ENCODE peak calls at places on chromosomes 1 and 21, in five cellular contexts. One of them, this sample, is unnamed.

GRCh38 chr1:243421784-243422183 is 165.9 kb downstream of the SDCCAG8 start:
- DNase-seq in activated naive CD8-positive, alpha-beta T cell treated with anti-CD3 and anti-CD28 coated beads, Interleukin-2, amount 50 U/mL, for 16 hours: peak; percentile 11
- DNase-seq in effector memory CD8-positive, alpha-beta T cell: peak; percentile 13
- DNase-seq in uterus: peak; percentile 22
- DNase-seq in HFF-Myc: peak; percentile 16
- DNase-seq in this sample: peak; percentile 38

GRCh38 chr1:115293899-115294298 is 44.1 kb downstream of the NGF start:
- DNase-seq in effector memory CD8-positive, alpha-beta T cell: no peak
- DNase-seq in HFF-Myc: no peak
- DNase-seq in uterus: no peak
- DNase-seq in activated naive CD8-positive, alpha-beta T cell treated with anti-CD3 and anti-CD28 coated beads, Interleukin-2, amount 50 U/mL, for 16 hours: no peak
- DNase-seq in this sample: no peak

GRCh38 chr21:34852438-34852837 is 183.6 kb downstream of the CLIC6 start:
- DNase-seq in HFF-Myc: no peak
- DNase-seq in effector memory CD8-positive, alpha-beta T cell: no peak
- DNase-seq in uterus: no peak
- DNase-seq in activated naive CD8-positive, alpha-beta T cell treated with anti-CD3 and anti-CD28 coated beads, Interleukin-2, amount 50 U/mL, for 16 hours: no peak
- DNase-seq in this sample: no peak

GRCh38 chr1:66929289-66929688 is 4.5 kb downstream of the MIER1 start:
- DNase-seq in activated naive CD8-positive, alpha-beta T cell treated with anti-CD3 and anti-CD28 coated beads, Interleukin-2, amount 50 U/mL, for 16 hours: no peak
- DNase-seq in HFF-Myc: no peak
- DNase-seq in uterus: no peak
- DNase-seq in effector memory CD8-positive, alpha-beta T cell: no peak
- DNase-seq in this sample: no peak

GRCh38 chr1:62466982-62467532 is 30.2 kb downstream of the USP1 start:
- DNase-seq in effector memory CD8-positive, alpha-beta T cell: no peak
- DNase-seq in activated naive CD8-positive, alpha-beta T cell treated with anti-CD3 and anti-CD28 coated beads, Interleukin-2, amount 50 U/mL, for 16 hours: no peak
- DNase-seq in HFF-Myc: no peak
- DNase-seq in uterus: no peak
- DNase-seq in this sample: no peak

GRCh38 chr1:34101151-34101550 is 63.9 kb downstream of the CSMD2 start:
- DNase-seq in effector memory CD8-positive, alpha-beta T cell: no peak
- DNase-seq in uterus: no peak
- DNase-seq in activated naive CD8-positive, alpha-beta T cell treated with anti-CD3 and anti-CD28 coated beads, Interleukin-2, amount 50 U/mL, for 16 hours: no peak
- DNase-seq in HFF-Myc: no peak
- DNase-seq in this sample: peak; percentile 20

GRCh38 chr1:63728611-63729226 is 45.1 kb upstream of the ROR1 start:
- DNase-seq in HFF-Myc: no peak
- DNase-seq in activated naive CD8-positive, alpha-beta T cell treated with anti-CD3 and anti-CD28 coated beads, Interleukin-2, amount 50 U/mL, for 16 hours: no peak
- DNase-seq in uterus: no peak
- DNase-seq in effector memory CD8-positive, alpha-beta T cell: no peak
- DNase-seq in this sample: no peak

GRCh38 chr1:3733603-3734591 is 18.4 kb upstream of the CCDC27 start:
- DNase-seq in uterus: no peak
- DNase-seq in HFF-Myc: no peak
- DNase-seq in effector memory CD8-positive, alpha-beta T cell: no peak
- DNase-seq in activated naive CD8-positive, alpha-beta T cell treated with anti-CD3 and anti-CD28 coated beads, Interleukin-2, amount 50 U/mL, for 16 hours: no peak
- DNase-seq in this sample: no peak

GRCh38 chr1:229092377-229093257 is 178.3 kb upstream of the RAB4A start:
- DNase-seq in HFF-Myc: no peak
- DNase-seq in activated naive CD8-positive, alpha-beta T cell treated with anti-CD3 and anti-CD28 coated beads, Interleukin-2, amount 50 U/mL, for 16 hours: no peak
- DNase-seq in uterus: no peak
- DNase-seq in effector memory CD8-positive, alpha-beta T cell: no peak
- DNase-seq in this sample: no peak

GRCh38 chr1:247110627-247111258 is 6.6 kb upstream of the ZNF669 start:
- DNase-seq in activated naive CD8-positive, alpha-beta T cell treated with anti-CD3 and anti-CD28 coated beads, Interleukin-2, amount 50 U/mL, for 16 hours: no peak
- DNase-seq in HFF-Myc: no peak
- DNase-seq in effector memory CD8-positive, alpha-beta T cell: no peak
- DNase-seq in uterus: no peak
- DNase-seq in this sample: no peak

GRCh38 chr1:33163621-33164071 is 18.2 kb downstream of the TRIM62 start:
- DNase-seq in effector memory CD8-positive, alpha-beta T cell: no peak
- DNase-seq in uterus: no peak
- DNase-seq in HFF-Myc: peak; percentile 38
- DNase-seq in activated naive CD8-positive, alpha-beta T cell treated with anti-CD3 and anti-CD28 coated beads, Interleukin-2, amount 50 U/mL, for 16 hours: no peak
- DNase-seq in this sample: no peak

GRCh38 chr1:100943533-100943932 is 47.6 kb downstream of the SLC30A7 start:
- DNase-seq in activated naive CD8-positive, alpha-beta T cell treated with anti-CD3 and anti-CD28 coated beads, Interleukin-2, amount 50 U/mL, for 16 hours: no peak
- DNase-seq in uterus: no peak
- DNase-seq in effector memory CD8-positive, alpha-beta T cell: no peak
- DNase-seq in HFF-Myc: no peak
- DNase-seq in this sample: no peak

GRCh38 chr1:1782399-1783221 is 4.3 kb upstream of the NADK start:
- DNase-seq in HFF-Myc: no peak
- DNase-seq in uterus: peak; percentile 47
- DNase-seq in activated naive CD8-positive, alpha-beta T cell treated with anti-CD3 and anti-CD28 coated beads, Interleukin-2, amount 50 U/mL, for 16 hours: no peak
- DNase-seq in effector memory CD8-positive, alpha-beta T cell: no peak
- DNase-seq in this sample: peak; percentile 81

GRCh38 chr1:198925575-198925974 is 286.7 kb downstream of the PTPRC start:
- DNase-seq in uterus: no peak
- DNase-seq in effector memory CD8-positive, alpha-beta T cell: no peak
- DNase-seq in activated naive CD8-positive, alpha-beta T cell treated with anti-CD3 and anti-CD28 coated beads, Interleukin-2, amount 50 U/mL, for 16 hours: no peak
- DNase-seq in HFF-Myc: no peak
- DNase-seq in this sample: no peak

GRCh38 chr1:53398585-53399365 is 60.4 kb upstream of the DMRTB1 start:
- DNase-seq in activated naive CD8-positive, alpha-beta T cell treated with anti-CD3 and anti-CD28 coated beads, Interleukin-2, amount 50 U/mL, for 16 hours: no peak
- DNase-seq in effector memory CD8-positive, alpha-beta T cell: no peak
- DNase-seq in HFF-Myc: no peak
- DNase-seq in uterus: no peak
- DNase-seq in this sample: no peak

GRCh38 chr1:153532161-153532560 is 3.6 kb downstream of the S100A6 start:
- DNase-seq in activated naive CD8-positive, alpha-beta T cell treated with anti-CD3 and anti-CD28 coated beads, Interleukin-2, amount 50 U/mL, for 16 hours: no peak
- DNase-seq in uterus: no peak
- DNase-seq in HFF-Myc: no peak
- DNase-seq in effector memory CD8-positive, alpha-beta T cell: peak; percentile 40
- DNase-seq in this sample: no peak

GRCh38 chr1:47225430-47226100 is 6.5 kb downstream of the TAL1 start:
- DNase-seq in activated naive CD8-positive, alpha-beta T cell treated with anti-CD3 and anti-CD28 coated beads, Interleukin-2, amount 50 U/mL, for 16 hours: no peak
- DNase-seq in uterus: no peak
- DNase-seq in effector memory CD8-positive, alpha-beta T cell: no peak
- DNase-seq in HFF-Myc: no peak
- DNase-seq in this sample: no peak

GRCh38 chr1:54212872-54213271 is 12.9 kb downstream of the MRPL37 start:
- DNase-seq in HFF-Myc: no peak
- DNase-seq in uterus: no peak
- DNase-seq in effector memory CD8-positive, alpha-beta T cell: no peak
- DNase-seq in activated naive CD8-positive, alpha-beta T cell treated with anti-CD3 and anti-CD28 coated beads, Interleukin-2, amount 50 U/mL, for 16 hours: no peak
- DNase-seq in this sample: no peak

GRCh38 chr1:198850196-198850595 is 211.4 kb downstream of the PTPRC start:
- DNase-seq in activated naive CD8-positive, alpha-beta T cell treated with anti-CD3 and anti-CD28 coated beads, Interleukin-2, amount 50 U/mL, for 16 hours: no peak
- DNase-seq in HFF-Myc: no peak
- DNase-seq in effector memory CD8-positive, alpha-beta T cell: no peak
- DNase-seq in uterus: no peak
- DNase-seq in this sample: no peak

GRCh38 chr1:241503444-241503843 is 16.1 kb downstream of the FH start:
- DNase-seq in effector memory CD8-positive, alpha-beta T cell: no peak
- DNase-seq in HFF-Myc: no peak
- DNase-seq in activated naive CD8-positive, alpha-beta T cell treated with anti-CD3 and anti-CD28 coated beads, Interleukin-2, amount 50 U/mL, for 16 hours: no peak
- DNase-seq in uterus: no peak
- DNase-seq in this sample: no peak

GRCh38 chr1:237205400-237206064 is 163.5 kb downstream of the RYR2 start:
- DNase-seq in activated naive CD8-positive, alpha-beta T cell treated with anti-CD3 and anti-CD28 coated beads, Interleukin-2, amount 50 U/mL, for 16 hours: no peak
- DNase-seq in effector memory CD8-positive, alpha-beta T cell: no peak
- DNase-seq in HFF-Myc: no peak
- DNase-seq in uterus: peak; percentile 67
- DNase-seq in this sample: peak; percentile 41

GRCh38 chr1:172446547-172446946 is 2.7 kb upstream of the PIGC start:
- DNase-seq in HFF-Myc: no peak
- DNase-seq in effector memory CD8-positive, alpha-beta T cell: no peak
- DNase-seq in activated naive CD8-positive, alpha-beta T cell treated with anti-CD3 and anti-CD28 coated beads, Interleukin-2, amount 50 U/mL, for 16 hours: no peak
- DNase-seq in uterus: no peak
- DNase-seq in this sample: no peak

GRCh38 chr1:13663969-13664368 is 36.0 kb upstream of the PRDM2 start:
- DNase-seq in HFF-Myc: no peak
- DNase-seq in effector memory CD8-positive, alpha-beta T cell: no peak
- DNase-seq in uterus: no peak
- DNase-seq in activated naive CD8-positive, alpha-beta T cell treated with anti-CD3 and anti-CD28 coated beads, Interleukin-2, amount 50 U/mL, for 16 hours: no peak
- DNase-seq in this sample: no peak

GRCh38 chr1:238108417-238108816 is 217.7 kb upstream of the ZP4 start:
- DNase-seq in effector memory CD8-positive, alpha-beta T cell: no peak
- DNase-seq in HFF-Myc: no peak
- DNase-seq in activated naive CD8-positive, alpha-beta T cell treated with anti-CD3 and anti-CD28 coated beads, Interleukin-2, amount 50 U/mL, for 16 hours: no peak
- DNase-seq in uterus: no peak
- DNase-seq in this sample: no peak

GRCh38 chr1:81466970-81467369 is 333.8 kb upstream of the ADGRL2 start:
- DNase-seq in uterus: no peak
- DNase-seq in HFF-Myc: no peak
- DNase-seq in activated naive CD8-positive, alpha-beta T cell treated with anti-CD3 and anti-CD28 coated beads, Interleukin-2, amount 50 U/mL, for 16 hours: no peak
- DNase-seq in effector memory CD8-positive, alpha-beta T cell: no peak
- DNase-seq in this sample: no peak

GRCh38 chr1:2602866-2603520 is 16.4 kb downstream of the PRXL2B start:
- DNase-seq in effector memory CD8-positive, alpha-beta T cell: no peak
- DNase-seq in activated naive CD8-positive, alpha-beta T cell treated with anti-CD3 and anti-CD28 coated beads, Interleukin-2, amount 50 U/mL, for 16 hours: no peak
- DNase-seq in HFF-Myc: no peak
- DNase-seq in uterus: no peak
- DNase-seq in this sample: no peak

GRCh38 chr21:27703806-27704205 is 736.9 kb upstream of the ADAMTS5 start:
- DNase-seq in activated naive CD8-positive, alpha-beta T cell treated with anti-CD3 and anti-CD28 coated beads, Interleukin-2, amount 50 U/mL, for 16 hours: no peak
- DNase-seq in HFF-Myc: peak; percentile 36
- DNase-seq in effector memory CD8-positive, alpha-beta T cell: no peak
- DNase-seq in uterus: peak; percentile 21
- DNase-seq in this sample: no peak